ENCODE peak calls at places on chromosomes 5 and 9, in seven cellular contexts. F is kidney epithelial cell, R is hepatocyte, S is endodermal cell, G is tibial nerve, N is heart right ventricle, T is upper lobe of right lung. Q is an unnamed sample.

GRCh38 chr9:33170464-33171156 is 3.5 kb upstream of the B4GALT1 start:
- DNase-seq in S (peak; percentile 80), F (no peak), T (peak; percentile 77), N (peak; percentile 70), G (no peak), R (no peak), Q (no peak)

GRCh38 chr9:105064248-105065118 is 136.5 kb upstream of the ABCA1 start:
- DNase-seq in N (peak; percentile 89), S (peak; percentile 65), F (peak; percentile 97), R (peak; percentile 95), G (peak; percentile 88), T (peak; percentile 90), Q (peak; percentile 97)

GRCh38 chr9:16071400-16071799 is 518.6 kb downstream of the CCDC171 start:
- DNase-seq in G (no peak), R (no peak), S (no peak), T (no peak), F (no peak), N (no peak), Q (no peak)

GRCh38 chr5:1294839-1295649 is at the start of gene TERT:
- DNase-seq in N (no peak), T (peak; percentile 67), G (no peak), S (peak; percentile 94), R (peak; percentile 31), F (no peak), Q (no peak)

GRCh38 chr9:93479726-93480125 is 26.3 kb upstream of the FAM120AOS start:
- DNase-seq in T (no peak), G (no peak), S (no peak), F (no peak), R (no peak), N (no peak), Q (no peak)

GRCh38 chr5:16726538-16726946 is 109.7 kb upstream of the RETREG1 start:
- DNase-seq in R (no peak), T (no peak), F (no peak), N (peak; percentile 29), G (no peak), S (no peak), Q (no peak)

GRCh38 chr5:173016621-173017046 is 33.1 kb downstream of the ATP6V0E1 start:
- DNase-seq in S (no peak), T (no peak), F (peak; percentile 52), G (no peak), R (peak; percentile 47), N (peak; percentile 42), Q (peak; percentile 75)

GRCh38 chr5:138032572-138033274 is at the start of gene FAM13B:
- DNase-seq in T (peak; percentile 93), N (peak; percentile 77), R (peak; percentile 92), F (no peak), G (peak; percentile 48), S (peak; percentile 95), Q (peak; percentile 49)

GRCh38 chr5:6424110-6424659 is 24.5 kb upstream of the UBE2QL1 start:
- DNase-seq in S (no peak), G (no peak), T (no peak), F (no peak), N (no peak), R (no peak), Q (no peak)

GRCh38 chr9:130433168-130433946 is 11.4 kb upstream of the ASS1 start:
- DNase-seq in N (no peak), F (no peak), S (peak; percentile 90), R (peak; percentile 79), T (no peak), G (no peak), Q (no peak)

GRCh38 chr9:129407905-129408452 is 212.9 kb downstream of the C9orf50 start:
- DNase-seq in R (no peak), G (no peak), S (no peak), T (no peak), N (no peak), F (no peak), Q (no peak)

GRCh38 chr5:99004960-99005359 is 76.2 kb upstream of the CHD1 start:
- DNase-seq in N (no peak), T (no peak), S (no peak), F (no peak), R (no peak), G (no peak), Q (peak; percentile 44)

GRCh38 chr5:132254321-132254977 is 3.0 kb upstream of the PDLIM4 start:
- DNase-seq in G (no peak), S (peak; percentile 34), N (peak; percentile 54), R (no peak), F (no peak), T (peak; percentile 65), Q (no peak)

GRCh38 chr9:121286688-121286972 is 18.7 kb downstream of the GSN start:
- DNase-seq in N (no peak), T (no peak), S (no peak), G (no peak), R (no peak), F (no peak), Q (no peak)

GRCh38 chr9:131419029-131419614 is 25.2 kb downstream of the PRRC2B start:
- DNase-seq in G (no peak), S (no peak), R (no peak), F (no peak), N (no peak), T (no peak), Q (no peak)

GRCh38 chr5:66848749-66849641 is 252.8 kb downstream of the MAST4 start:
- DNase-seq in T (no peak), R (no peak), G (no peak), S (peak; percentile 28), N (no peak), F (no peak), Q (no peak)

GRCh38 chr5:73729329-73729728 is 103.3 kb downstream of the ARHGEF28 start:
- DNase-seq in F (no peak), G (no peak), N (no peak), S (no peak), T (no peak), R (no peak), Q (peak; percentile 37)

GRCh38 chr9:117344892-117345660 is 69.8 kb downstream of the ASTN2 start:
- DNase-seq in S (no peak), R (peak; percentile 23), F (no peak), T (no peak), G (no peak), N (no peak), Q (peak; percentile 33)

GRCh38 chr5:135344351-135344750 is 54.7 kb downstream of the MACROH2A1 start:
- DNase-seq in R (no peak), G (no peak), N (no peak), T (no peak), S (no peak), F (no peak), Q (no peak)

GRCh38 chr5:43367909-43368648 is 44.1 kb downstream of the CCL28 start:
- DNase-seq in N (no peak), T (no peak), R (no peak), S (no peak), F (no peak), G (no peak), Q (no peak)

GRCh38 chr9:90162326-90162725 is 480.3 kb downstream of the DIRAS2 start:
- DNase-seq in N (no peak), G (no peak), R (no peak), T (no peak), F (no peak), S (no peak), Q (no peak)

GRCh38 chr9:14437336-14438231 is 123.6 kb upstream of the NFIB start:
- DNase-seq in F (no peak), R (peak; percentile 38), S (no peak), T (no peak), N (no peak), G (no peak), Q (no peak)

GRCh38 chr9:93681316-93682154 is 105.2 kb downstream of the PHF2 start:
- DNase-seq in F (no peak), R (peak; percentile 69), G (no peak), T (peak; percentile 63), N (peak; percentile 4), S (peak; percentile 38), Q (no peak)

GRCh38 chr5:179616002-179616594 is 7.4 kb downstream of the HNRNPH1 start:
- DNase-seq in T (peak; percentile 12), G (no peak), N (no peak), R (no peak), S (no peak), F (no peak), Q (no peak)
- H3K36me3 ChIP-seq in T (peaks cover 100% of the 10 kb centered on the region), G (peaks cover 95% of the 10 kb centered on the region), N (peaks cover 19% of the 10 kb centered on the region), R (peaks cover 23% of the 10 kb centered on the region), S (peaks cover 97% of the 10 kb centered on the region), F (peaks cover 4% of the 10 kb centered on the region), Q (peaks cover 40% of the 10 kb centered on the region)

DNA sequence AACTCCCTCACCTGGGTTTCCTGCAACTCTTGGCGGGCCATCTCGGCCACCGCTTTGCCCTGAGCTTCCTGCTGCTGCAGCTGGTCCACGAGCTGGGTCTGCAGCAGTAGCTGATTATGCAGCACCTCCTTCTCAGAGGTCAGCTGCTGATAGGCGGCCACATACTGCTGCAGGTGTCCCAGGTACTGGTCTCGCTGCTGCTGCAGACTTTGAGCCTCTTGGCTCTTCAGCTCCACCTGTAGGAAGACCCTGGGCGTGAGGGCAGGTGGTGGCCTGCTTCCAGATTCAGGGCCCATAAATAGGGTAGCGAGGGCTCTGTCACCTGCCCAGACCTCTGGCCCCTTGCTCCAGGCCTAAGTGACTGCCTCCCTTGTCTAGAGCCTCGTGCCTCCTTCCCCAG is 16.7 kb downstream of the GOLGA2 start:
- DNase-seq in G (no peak), N (no peak), S (peak; percentile 83), F (no peak), T (no peak), R (no peak), Q (no peak)
- TF ChIP-seq CTCF in G (no peak), N (no peak), S (peak; percentile 67), F (no peak), T (no peak), R (no peak), Q (no peak)

DNA sequence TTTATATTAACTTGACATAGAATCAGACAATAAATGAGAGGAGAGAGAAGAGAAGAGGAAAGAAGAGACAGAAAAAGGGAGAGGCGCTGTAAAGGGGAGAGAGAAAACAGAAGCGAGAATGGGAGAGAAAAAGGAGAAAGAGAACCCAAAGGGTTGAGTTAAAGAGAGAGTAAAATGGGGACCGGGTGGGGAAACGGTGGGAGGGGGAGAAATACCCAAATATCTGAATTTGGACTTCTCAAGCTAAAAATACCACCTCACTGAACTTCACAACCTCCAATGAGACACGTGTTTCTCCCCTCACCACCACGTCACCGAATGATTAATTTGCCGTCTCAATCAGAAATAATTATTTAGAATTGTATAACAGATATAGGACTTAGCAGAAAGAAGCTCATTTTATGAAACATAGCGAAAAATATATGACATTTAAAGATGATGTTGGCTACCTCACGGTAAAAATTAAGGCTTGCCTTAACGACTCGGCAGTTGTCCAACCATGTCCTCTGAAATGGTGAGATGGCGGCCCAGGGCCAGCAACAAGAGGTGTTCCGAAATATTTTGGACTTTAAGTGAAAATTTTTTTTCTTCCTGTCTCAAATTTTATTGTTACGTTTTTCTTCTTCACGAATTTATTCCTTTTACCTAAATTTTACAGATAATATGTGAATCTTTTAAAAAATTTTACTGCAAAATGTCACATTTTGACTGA is 204.0 kb downstream of the MEF2C start:
- DNase-seq in F (no peak), G (no peak), N (no peak), R (no peak), T (no peak), S (no peak), Q (no peak)
- H3K27me3 ChIP-seq in F (peaks cover 87% of the 10 kb centered on the region), G (peaks cover 98% of the 10 kb centered on the region), N (peaks cover 99% of the 10 kb centered on the region), R (peaks cover 96% of the 10 kb centered on the region), T (peaks cover 99% of the 10 kb centered on the region), S (peaks cover 100% of the 10 kb centered on the region), Q (peaks cover 67% of the 10 kb centered on the region)

DNA sequence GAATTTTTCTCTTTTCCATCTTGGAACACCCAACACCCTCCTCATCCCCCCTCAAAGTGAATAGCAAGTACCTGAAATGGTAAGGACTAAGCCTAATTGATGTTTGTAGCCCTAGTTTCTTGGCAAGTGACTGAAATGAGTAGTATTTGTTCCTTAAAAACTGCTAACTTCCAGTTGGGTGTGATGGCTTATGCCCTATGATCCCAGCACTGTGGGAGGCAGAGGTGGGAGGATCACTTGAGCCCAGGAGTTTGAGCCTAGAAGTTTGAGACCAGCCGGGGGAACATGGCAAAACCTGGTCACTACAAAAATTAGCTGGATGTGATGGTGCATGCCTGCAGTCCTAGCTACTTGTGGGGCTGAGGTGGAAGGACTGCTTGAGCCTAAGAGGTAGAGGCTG is 44.1 kb downstream of the ZFR start:
- DNase-seq in S (no peak), F (no peak), G (no peak), N (no peak), T (no peak), R (no peak), Q (no peak)
- H3K36me3 ChIP-seq in S (peaks cover 96% of the 10 kb centered on the region), F (no peaks in the 10 kb centered on the region), G (peaks cover 93% of the 10 kb centered on the region), N (no peaks in the 10 kb centered on the region), T (peaks cover 99% of the 10 kb centered on the region), R (peaks cover 5% of the 10 kb centered on the region), Q (peaks cover 11% of the 10 kb centered on the region)

Q was measured in bronchial epithelial cell.